ENCODE peak calls at places on chromosomes 1 and 21, in six cellular contexts. One of them, this sample, is unnamed.

GRCh38 chr1:231385118-231385748 is 36.9 kb downstream of the EGLN1 start:
- DNase-seq in non-pigmented ciliary epithelial cell: no peak
- DNase-seq in naive thymus-derived CD8-positive, alpha-beta T cell: no peak
- DNase-seq in LoVo: no peak
- DNase-seq in A673: no peak
- DNase-seq in tibial artery: no peak
- DNase-seq in this sample: no peak

GRCh38 chr1:169107673-169108160 is 1.2 kb downstream of the ATP1B1 start:
- DNase-seq in A673: no peak
- DNase-seq in tibial artery: no peak
- DNase-seq in non-pigmented ciliary epithelial cell: no peak
- DNase-seq in naive thymus-derived CD8-positive, alpha-beta T cell: no peak
- DNase-seq in LoVo: no peak
- DNase-seq in this sample: no peak

GRCh38 chr1:153611024-153611352 is 1.9 kb downstream of the S100A16 start:
- DNase-seq in tibial artery: no peak
- DNase-seq in naive thymus-derived CD8-positive, alpha-beta T cell: no peak
- DNase-seq in A673: no peak
- DNase-seq in non-pigmented ciliary epithelial cell: no peak
- DNase-seq in LoVo: peak; percentile 51
- DNase-seq in this sample: no peak

GRCh38 chr21:46060596-46061061 is 37.3 kb upstream of the COL6A2 start:
- DNase-seq in LoVo: no peak
- DNase-seq in A673: peak; percentile 40
- DNase-seq in non-pigmented ciliary epithelial cell: peak; percentile 96
- DNase-seq in naive thymus-derived CD8-positive, alpha-beta T cell: no peak
- DNase-seq in tibial artery: peak; percentile 97
- DNase-seq in this sample: peak; percentile 66

GRCh38 chr1:210792703-210793102 is 341.2 kb downstream of the KCNH1 start:
- DNase-seq in LoVo: peak; percentile 18
- DNase-seq in non-pigmented ciliary epithelial cell: peak; percentile 66
- DNase-seq in naive thymus-derived CD8-positive, alpha-beta T cell: no peak
- DNase-seq in tibial artery: no peak
- DNase-seq in A673: peak; percentile 29
- DNase-seq in this sample: no peak

GRCh38 chr1:54163051-54163450 is 10.3 kb upstream of the CDCP2 start:
- DNase-seq in A673: peak; percentile 14
- DNase-seq in non-pigmented ciliary epithelial cell: no peak
- DNase-seq in tibial artery: no peak
- DNase-seq in naive thymus-derived CD8-positive, alpha-beta T cell: no peak
- DNase-seq in LoVo: peak; percentile 16
- DNase-seq in this sample: no peak

GRCh38 chr1:81836007-81836626 is 35.4 kb downstream of the ADGRL2 start:
- DNase-seq in tibial artery: no peak
- DNase-seq in naive thymus-derived CD8-positive, alpha-beta T cell: no peak
- DNase-seq in non-pigmented ciliary epithelial cell: no peak
- DNase-seq in LoVo: no peak
- DNase-seq in A673: no peak
- DNase-seq in this sample: no peak

GRCh38 chr1:159699653-159700052 is 14.7 kb downstream of the CRP start:
- DNase-seq in naive thymus-derived CD8-positive, alpha-beta T cell: no peak
- DNase-seq in tibial artery: no peak
- DNase-seq in non-pigmented ciliary epithelial cell: no peak
- DNase-seq in LoVo: no peak
- DNase-seq in A673: no peak
- DNase-seq in this sample: no peak

GRCh38 chr1:157137773-157138219 is 399 bp downstream of the ETV3 start:
- DNase-seq in LoVo: no peak
- DNase-seq in tibial artery: no peak
- DNase-seq in non-pigmented ciliary epithelial cell: no peak
- DNase-seq in naive thymus-derived CD8-positive, alpha-beta T cell: peak; percentile 6
- DNase-seq in A673: no peak
- DNase-seq in this sample: no peak

GRCh38 chr1:246907472-246907871 is 24.3 kb downstream of the AHCTF1 start:
- DNase-seq in naive thymus-derived CD8-positive, alpha-beta T cell: no peak
- DNase-seq in non-pigmented ciliary epithelial cell: no peak
- DNase-seq in tibial artery: no peak
- DNase-seq in A673: peak; percentile 70
- DNase-seq in LoVo: no peak
- DNase-seq in this sample: peak; percentile 22

GRCh38 chr21:38802050-38803026 is 3.4 kb upstream of the ETS2 start:
- DNase-seq in naive thymus-derived CD8-positive, alpha-beta T cell: no peak
- DNase-seq in non-pigmented ciliary epithelial cell: no peak
- DNase-seq in A673: no peak
- DNase-seq in tibial artery: no peak
- DNase-seq in LoVo: no peak
- DNase-seq in this sample: no peak